ENCODE peak calls at places on chromosomes 4 and X, in ten cellular contexts. H, K, M, Q, V, O, B, J, I and C are unnamed samples.

GRCh38 chr4:179692251-179692650 is 2250.0 kb upstream of the AGA start:
- DNase-seq in H (no peak), K (no peak), M (no peak), Q (no peak), V (no peak), O (peak), B (no peak), J (no peak), I (no peak), C (no peak)

GRCh38 chrX:154046262-154046771 is 26.6 kb upstream of the IRAK1 start:
- DNase-seq in H (peak), K (peak), M (peak), Q (no peak), V (no peak), O (peak), B (peak), J (peak), I (no peak), C (no peak)

GRCh38 chr4:95095352-95095974 is 337.7 kb downstream of the BMPR1B start:
- DNase-seq in H (no peak), K (no peak), M (no peak), Q (no peak), V (no peak), O (peak), B (peak), J (no peak), I (no peak), C (no peak)

GRCh38 chrX:153771261-153771681 is 7.2 kb downstream of the PLXNB3 start:
- DNase-seq in H (no peak), K (no peak), M (no peak), Q (peak), V (no peak), O (no peak), B (no peak), J (no peak), I (peak), C (no peak)

GRCh38 chrX:25300994-25301393 is 285.2 kb upstream of the ARX start:
- DNase-seq in H (no peak), K (no peak), M (no peak), Q (no peak), V (no peak), O (no peak), B (no peak), J (no peak), I (no peak), C (no peak)

GRCh38 chrX:14729058-14729457 is 143.8 kb downstream of the FANCB start:
- DNase-seq in H (no peak), K (no peak), M (no peak), Q (no peak), V (no peak), O (peak), B (no peak), J (no peak), I (no peak), C (no peak)

GRCh38 chr4:169640261-169640880 is 20.0 kb downstream of the CLCN3 start:
- DNase-seq in H (no peak), K (no peak), M (no peak), Q (no peak), V (no peak), O (peak), B (peak), J (no peak), I (no peak), C (no peak)

GRCh38 chrX:128504496-128504895 is 452.3 kb upstream of the ACTRT1 start:
- DNase-seq in H (no peak), K (no peak), M (no peak), Q (no peak), V (no peak), O (no peak), B (no peak), J (no peak), I (no peak), C (no peak)

GRCh38 chr4:38360201-38360600 is 303.8 kb upstream of the KLF3 start:
- DNase-seq in H (no peak), K (no peak), M (no peak), Q (no peak), V (no peak), O (peak), B (peak), J (no peak), I (no peak), C (no peak)

GRCh38 chr4:110032603-110033002 is 119.9 kb downstream of the EGF start:
- DNase-seq in H (no peak), K (no peak), M (peak), Q (no peak), V (no peak), O (no peak), B (peak), J (no peak), I (no peak), C (no peak)

GRCh38 chr4:77418333-77418732 is 187.3 kb upstream of the CXCL13 start:
- DNase-seq in H (no peak), K (no peak), M (no peak), Q (no peak), V (no peak), O (peak), B (peak), J (no peak), I (no peak), C (no peak)

GRCh38 chr4:168794881-168795280 is 215.2 kb downstream of the CBR4 start:
- DNase-seq in H (no peak), K (no peak), M (no peak), Q (no peak), V (no peak), O (no peak), B (no peak), J (no peak), I (no peak), C (no peak)

GRCh38 chr4:36064147-36064546 is 180.2 kb downstream of the ARAP2 start:
- DNase-seq in H (no peak), K (no peak), M (no peak), Q (no peak), V (no peak), O (peak), B (no peak), J (no peak), I (no peak), C (no peak)

GRCh38 chr4:83189631-83190136 is 75.2 kb upstream of the PLAC8 start:
- DNase-seq in H (no peak), K (no peak), M (no peak), Q (no peak), V (no peak), O (no peak), B (no peak), J (no peak), I (no peak), C (no peak)

GRCh38 chrX:47662144-47662657 is 3.2 kb upstream of the UXT start:
- DNase-seq in H (peak), K (no peak), M (no peak), Q (no peak), V (no peak), O (peak), B (peak), J (no peak), I (no peak), C (no peak)

GRCh38 chrX:110395877-110396276 is 37.2 kb downstream of the RTL9 start:
- DNase-seq in H (no peak), K (no peak), M (no peak), Q (no peak), V (no peak), O (no peak), B (no peak), J (no peak), I (no peak), C (no peak)

GRCh38 chrX:15177316-15177715 is 92.6 kb downstream of the ASB9 start:
- DNase-seq in H (no peak), K (no peak), M (no peak), Q (no peak), V (no peak), O (no peak), B (no peak), J (no peak), I (no peak), C (no peak)

GRCh38 chr4:156085073-156085472 is 131.4 kb upstream of the CTSO start:
- DNase-seq in H (no peak), K (no peak), M (no peak), Q (no peak), V (no peak), O (no peak), B (no peak), J (no peak), I (no peak), C (no peak)

GRCh38 chr4:157225096-157225495 is 4.6 kb downstream of the GRIA2 start:
- DNase-seq in H (no peak), K (no peak), M (no peak), Q (no peak), V (no peak), O (no peak), B (no peak), J (no peak), I (no peak), C (no peak)

GRCh38 chr4:87087015-87087920 is 133.2 kb downstream of the KLHL8 start:
- DNase-seq in H (no peak), K (no peak), M (no peak), Q (no peak), V (no peak), O (no peak), B (no peak), J (no peak), I (no peak), C (no peak)

GRCh38 chrX:80266979-80267378 is 153.3 kb upstream of the TENT5D start:
- DNase-seq in H (no peak), K (no peak), M (no peak), Q (no peak), V (no peak), O (no peak), B (peak), J (no peak), I (no peak), C (no peak)

GRCh38 chrX:18026171-18026570 is 165.1 kb upstream of the RAI2 start:
- DNase-seq in H (no peak), K (peak), M (no peak), Q (no peak), V (no peak), O (no peak), B (no peak), J (no peak), I (no peak), C (no peak)

GRCh38 chr4:56655209-56655626 is 25.9 kb downstream of the HOPX start:
- DNase-seq in H (no peak), K (peak), M (no peak), Q (peak), V (peak), O (peak), B (peak), J (peak), I (peak), C (peak)

GRCh38 chrX:35890699-35891098 is 28.8 kb upstream of the CFAP47 start:
- DNase-seq in H (no peak), K (peak), M (no peak), Q (no peak), V (no peak), O (peak), B (peak), J (no peak), I (peak), C (no peak)

GRCh38 chrX:330726-331144 is 12.1 kb upstream of the GTPBP6 start:
- DNase-seq in H (no peak), K (no peak), M (no peak), Q (no peak), V (peak), O (no peak), B (no peak), J (no peak), I (peak), C (peak)

GRCh38 chr4:94957030-94957429 is 199.3 kb downstream of the BMPR1B start:
- DNase-seq in H (no peak), K (no peak), M (no peak), Q (no peak), V (no peak), O (no peak), B (no peak), J (no peak), I (no peak), C (no peak)

GRCh38 chr4:43089730-43090129 is 197.2 kb downstream of the GRXCR1 start:
- DNase-seq in H (no peak), K (no peak), M (no peak), Q (no peak), V (peak), O (peak), B (no peak), J (no peak), I (no peak), C (no peak)

GRCh38 chr4:98484031-98484430 is 174.4 kb downstream of the TSPAN5 start:
- DNase-seq in H (no peak), K (no peak), M (no peak), Q (no peak), V (no peak), O (peak), B (no peak), J (no peak), I (no peak), C (no peak)

GRCh38 chrX:1946974-1947373 is 332.1 kb downstream of the ASMT start:
- DNase-seq in H (no peak), K (no peak), M (no peak), Q (no peak), V (no peak), O (no peak), B (no peak), J (no peak), I (no peak), C (no peak)

GRCh38 chrX:3697701-3698279 is 15.7 kb downstream of the PRKX start:
- DNase-seq in H (peak), K (peak), M (peak), Q (no peak), V (no peak), O (peak), B (peak), J (no peak), I (no peak), C (peak)

GRCh38 chr4:149322203-149322602 is 493.4 kb downstream of the IQCM start:
- DNase-seq in H (no peak), K (no peak), M (no peak), Q (no peak), V (no peak), O (no peak), B (no peak), J (no peak), I (no peak), C (no peak)

GRCh38 chr4:112343330-112343729 is 46.2 kb downstream of the ALPK1 start:
- DNase-seq in H (no peak), K (no peak), M (no peak), Q (no peak), V (no peak), O (no peak), B (no peak), J (no peak), I (no peak), C (no peak)

GRCh38 chr4:184511156-184511555 is 36.8 kb upstream of the IRF2 start:
- DNase-seq in H (no peak), K (no peak), M (no peak), Q (no peak), V (no peak), O (no peak), B (no peak), J (no peak), I (no peak), C (no peak)

GRCh38 chr4:2399631-2400190 is 18.7 kb downstream of the ZFYVE28 start:
- DNase-seq in H (no peak), K (no peak), M (no peak), Q (no peak), V (peak), O (no peak), B (no peak), J (no peak), I (no peak), C (peak)

DNA sequence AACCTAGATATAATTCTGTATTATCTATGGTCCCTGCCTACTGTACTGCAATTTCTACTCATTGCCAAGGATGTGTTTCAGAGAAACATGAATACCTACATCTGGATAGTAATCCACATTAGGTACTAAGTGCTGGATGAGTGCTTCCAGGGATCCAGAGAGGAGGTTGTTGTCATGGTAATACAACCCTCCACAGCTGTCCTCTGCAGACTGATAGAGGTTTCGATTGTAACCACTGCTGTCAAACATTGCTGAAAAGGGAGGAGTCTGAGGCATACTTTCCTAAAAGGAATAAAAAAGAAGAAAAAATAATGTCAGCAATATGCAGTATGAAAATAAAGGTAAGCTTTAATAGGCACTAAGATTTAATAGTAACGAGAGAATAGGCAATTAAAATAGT is 12.5 kb downstream of the RASGEF1B start:
- DNase-seq in H (no peak), K (no peak), M (no peak), Q (no peak), V (no peak), O (no peak), B (no peak), J (no peak), I (no peak), C (no peak)
- TF ChIP-seq CTCF in H (no peak), K (no peak), M (no peak), Q (no peak), V (no peak), O (no peak), B (no peak), J (no peak), I (no peak), C (no peak)

DNA sequence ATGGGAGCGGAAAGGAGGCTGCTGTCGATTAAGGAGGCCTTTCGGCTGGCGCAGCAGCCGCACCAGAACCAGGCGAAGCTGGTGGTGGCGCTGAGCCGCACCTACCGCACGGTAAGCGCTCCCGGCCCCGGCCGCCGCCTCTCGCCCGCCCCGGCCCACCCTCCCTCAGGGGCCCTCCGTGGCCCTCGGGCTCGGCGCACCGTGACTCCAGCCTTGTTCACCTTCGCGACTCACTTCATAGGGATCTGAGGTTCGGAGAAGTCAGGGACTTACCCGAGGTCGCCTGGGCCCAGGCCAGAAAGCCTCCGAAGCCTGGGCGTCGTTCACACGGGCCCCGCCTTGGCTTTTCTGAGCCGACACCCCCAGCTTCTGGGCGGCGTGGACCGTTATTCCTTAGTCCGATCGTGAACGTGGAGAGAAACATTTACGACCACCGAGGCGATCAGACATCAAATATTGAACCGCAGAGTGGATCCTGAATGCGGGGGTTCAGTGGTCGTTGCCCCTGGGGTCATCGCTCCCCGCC is 362 bp downstream of the NCAPG start:
- DNase-seq in H (no peak), K (no peak), M (no peak), Q (no peak), V (no peak), O (peak), B (no peak), J (peak), I (peak), C (no peak)
- TF ChIP-seq CTCF in H (no peak), K (no peak), M (no peak), Q (no peak), V (no peak), O (no peak), B (no peak), J (no peak), I (no peak), C (no peak)

GRCh38 chr4:75287738-75288517 is 226.3 kb downstream of the RCHY1 start:
- DNase-seq in H (no peak), K (no peak), M (no peak), Q (no peak), V (no peak), O (no peak), B (no peak), J (no peak), I (no peak), C (no peak)

GRCh38 chr4:75285837-75286236 is 228.4 kb downstream of the RCHY1 start:
- DNase-seq in H (no peak), K (no peak), M (no peak), Q (no peak), V (no peak), O (no peak), B (no peak), J (no peak), I (no peak), C (no peak)

DNA sequence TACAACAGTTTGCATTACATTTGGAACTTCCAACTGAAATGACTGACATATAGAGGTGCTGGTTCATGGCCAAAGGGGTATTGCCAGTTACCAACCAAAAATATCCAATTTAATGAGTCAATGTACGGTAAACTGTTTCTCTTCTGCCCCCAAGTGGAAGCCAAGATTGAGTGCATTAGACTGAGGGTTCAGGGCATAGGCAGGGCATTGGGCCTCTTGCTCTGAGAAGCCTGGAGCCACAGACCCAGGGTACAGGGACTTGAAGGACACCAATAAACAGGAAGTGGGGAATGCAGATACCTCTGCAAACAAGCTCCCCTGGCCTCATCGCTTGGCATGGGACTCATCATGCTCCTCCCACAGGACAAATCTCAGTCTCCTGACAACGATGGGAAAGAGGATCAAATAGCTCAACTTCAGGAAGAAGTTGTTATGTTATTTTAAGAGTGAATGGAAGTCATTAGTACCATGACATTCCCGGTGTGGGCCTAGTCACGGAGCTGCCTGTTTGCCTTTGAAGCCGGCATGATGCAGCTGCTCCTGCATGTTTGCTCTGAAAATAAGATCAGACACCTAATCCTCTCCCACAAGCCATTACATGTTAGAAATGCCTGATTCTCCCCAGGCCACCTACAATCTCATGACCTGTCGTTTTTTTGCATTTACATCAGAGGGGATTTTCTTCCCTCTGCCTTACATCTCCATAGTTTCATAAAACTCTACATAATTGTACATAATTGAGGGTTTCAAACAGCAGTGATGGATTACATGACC is 224.2 kb downstream of the RCHY1 start:
- DNase-seq in H (no peak), K (no peak), M (no peak), Q (no peak), V (no peak), O (no peak), B (peak), J (no peak), I (peak), C (no peak)
- TF ChIP-seq CTCF in H (peak), K (peak), M (no peak), Q (peak), V (peak), O (peak), B (peak), J (peak), I (peak), C (peak)

GRCh38 chr4:6008092-6008551 is 10.1 kb downstream of the C4orf50 start:
- DNase-seq in H (no peak), K (no peak), M (no peak), Q (no peak), V (peak), O (no peak), B (no peak), J (no peak), I (peak), C (no peak)
- TF ChIP-seq CTCF in H (no peak), K (no peak), M (no peak), Q (no peak), V (no peak), O (no peak), B (no peak), J (no peak), I (no peak), C (no peak)

DNA sequence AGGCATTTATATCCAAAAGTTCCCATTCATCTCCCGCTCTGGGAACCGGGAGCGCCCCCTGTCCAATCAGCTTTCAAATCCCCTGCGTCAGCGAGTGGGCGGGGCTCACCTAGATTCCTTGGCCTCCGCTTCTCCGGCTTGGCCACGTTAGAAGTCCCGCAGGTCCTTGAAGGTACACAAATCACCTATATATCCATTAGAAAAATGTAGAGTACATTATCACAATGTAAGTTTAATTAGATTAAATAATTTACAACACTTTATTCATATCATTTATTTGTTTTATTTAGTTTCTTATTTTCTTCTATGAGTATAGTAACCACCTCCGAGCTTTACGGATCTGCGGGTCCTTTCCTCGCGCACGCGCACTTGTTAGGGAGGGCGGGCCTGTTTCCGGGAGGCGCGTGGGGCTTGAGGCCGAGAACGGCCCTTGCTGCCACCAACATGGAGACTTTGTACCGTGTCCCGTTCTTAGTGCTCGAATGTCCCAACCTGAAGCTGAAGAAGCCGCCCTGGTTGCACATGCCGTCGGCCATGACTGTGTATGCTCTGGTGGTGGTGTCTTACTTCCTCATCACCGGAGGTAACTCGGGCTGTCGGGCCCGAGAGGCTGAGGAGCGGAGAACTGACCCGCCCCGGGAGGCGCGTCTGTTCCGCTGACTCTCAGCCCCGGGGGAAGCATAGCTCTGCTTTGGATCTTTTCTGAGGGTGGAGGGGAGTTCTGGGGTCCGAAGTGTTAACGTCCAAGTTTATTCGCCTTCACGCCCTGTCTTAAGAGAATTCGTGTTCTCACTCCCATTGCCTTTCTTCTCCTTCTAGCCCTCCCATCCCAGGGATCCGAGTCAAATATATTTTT is at the start of gene OSTC:
- DNase-seq in H (peak), K (peak), M (peak), Q (peak), V (peak), O (peak), B (peak), J (peak), I (peak), C (peak)
- TF ChIP-seq CTCF in H (no peak), K (no peak), M (no peak), Q (no peak), V (no peak), O (peak), B (peak), J (no peak), I (no peak), C (no peak)